ENCODE peak calls at places on chromosomes 7 and 10, in five cellular contexts. One of them, this sample, is unnamed.
A peak's percentile ranks its signal among the peaks of the same experiment; 100 is the strongest.

GRCh38 chr7:157276731-157277562 is 59.9 kb upstream of the DNAJB6 start:
- DNase-seq in NCI-H774: no peak
- DNase-seq in body of pancreas: no peak
- DNase-seq in GM04504: no peak
- DNase-seq in CD4-positive, alpha-beta T cell: no peak
- DNase-seq in this sample: peak; percentile 45

GRCh38 chr7:142671506-142671905 is 77.8 kb upstream of the PRSS1 start:
- DNase-seq in CD4-positive, alpha-beta T cell: no peak
- DNase-seq in NCI-H774: no peak
- DNase-seq in GM04504: no peak
- DNase-seq in body of pancreas: no peak
- DNase-seq in this sample: no peak

GRCh38 chr10:58335306-58336005 is 650 bp downstream of the UBE2D1 start:
- DNase-seq in body of pancreas: peak; percentile 36
- DNase-seq in NCI-H774: no peak
- DNase-seq in GM04504: no peak
- DNase-seq in CD4-positive, alpha-beta T cell: no peak
- DNase-seq in this sample: peak; percentile 60

GRCh38 chr7:33421384-33421783 is 292.0 kb downstream of the BBS9 start:
- DNase-seq in body of pancreas: no peak
- DNase-seq in GM04504: no peak
- DNase-seq in CD4-positive, alpha-beta T cell: no peak
- DNase-seq in NCI-H774: no peak
- DNase-seq in this sample: peak; percentile 8

GRCh38 chr10:62772186-62772950 is 32.2 kb upstream of the ADO start:
- DNase-seq in CD4-positive, alpha-beta T cell: no peak
- DNase-seq in body of pancreas: no peak
- DNase-seq in NCI-H774: no peak
- DNase-seq in GM04504: no peak
- DNase-seq in this sample: peak; percentile 37

GRCh38 chr10:52216852-52217251 is 97.2 kb upstream of the DKK1 start:
- DNase-seq in body of pancreas: no peak
- DNase-seq in CD4-positive, alpha-beta T cell: no peak
- DNase-seq in GM04504: peak; percentile 70
- DNase-seq in NCI-H774: no peak
- DNase-seq in this sample: peak; percentile 92

GRCh38 chr7:128352138-128352537 is 8.4 kb upstream of the RBM28 start:
- DNase-seq in NCI-H774: no peak
- DNase-seq in body of pancreas: peak; percentile 62
- DNase-seq in GM04504: no peak
- DNase-seq in CD4-positive, alpha-beta T cell: peak; percentile 38
- DNase-seq in this sample: peak; percentile 88

GRCh38 chr10:101145750-101146391 is 14.8 kb downstream of the TLX1 start:
- DNase-seq in GM04504: no peak
- DNase-seq in body of pancreas: no peak
- DNase-seq in NCI-H774: no peak
- DNase-seq in CD4-positive, alpha-beta T cell: no peak
- DNase-seq in this sample: no peak

GRCh38 chr7:142334806-142335205 is 76.9 kb upstream of the PRSS58 start:
- DNase-seq in GM04504: no peak
- DNase-seq in body of pancreas: no peak
- DNase-seq in NCI-H774: no peak
- DNase-seq in CD4-positive, alpha-beta T cell: no peak
- DNase-seq in this sample: no peak

GRCh38 chr10:11824825-11825224 is 1.7 kb downstream of the PROSER2 start:
- DNase-seq in CD4-positive, alpha-beta T cell: no peak
- DNase-seq in NCI-H774: no peak
- DNase-seq in body of pancreas: peak; percentile 24
- DNase-seq in GM04504: no peak
- DNase-seq in this sample: no peak

GRCh38 chr7:156811706-156812105 is 81.3 kb downstream of the LMBR1 start:
- DNase-seq in NCI-H774: no peak
- DNase-seq in GM04504: no peak
- DNase-seq in CD4-positive, alpha-beta T cell: no peak
- DNase-seq in body of pancreas: no peak
- DNase-seq in this sample: no peak

GRCh38 chr7:132103718-132104117 is 472.6 kb downstream of the PLXNA4 start:
- DNase-seq in GM04504: no peak
- DNase-seq in CD4-positive, alpha-beta T cell: no peak
- DNase-seq in NCI-H774: no peak
- DNase-seq in body of pancreas: no peak
- DNase-seq in this sample: no peak

GRCh38 chr7:82840061-82840460 is 322.6 kb downstream of the PCLO start:
- DNase-seq in GM04504: no peak
- DNase-seq in CD4-positive, alpha-beta T cell: no peak
- DNase-seq in NCI-H774: no peak
- DNase-seq in body of pancreas: no peak
- DNase-seq in this sample: no peak

GRCh38 chr7:138001529-138002095 is at the start of gene CREB3L2:
- DNase-seq in CD4-positive, alpha-beta T cell: peak; percentile 65
- DNase-seq in GM04504: no peak
- DNase-seq in NCI-H774: peak; percentile 43
- DNase-seq in body of pancreas: peak; percentile 64
- DNase-seq in this sample: peak; percentile 88

GRCh38 chr7:28618383-28618782 is 206.1 kb downstream of the CREB5 start:
- DNase-seq in body of pancreas: no peak
- DNase-seq in GM04504: no peak
- DNase-seq in CD4-positive, alpha-beta T cell: no peak
- DNase-seq in NCI-H774: no peak
- DNase-seq in this sample: no peak

GRCh38 chr7:73811760-73812168 is 19.0 kb upstream of the CLDN4 start:
- DNase-seq in GM04504: peak; percentile 32
- DNase-seq in body of pancreas: peak; percentile 86
- DNase-seq in NCI-H774: peak; percentile 72
- DNase-seq in CD4-positive, alpha-beta T cell: peak; percentile 62
- DNase-seq in this sample: peak; percentile 80

GRCh38 chr7:5423272-5423843 is at the start of gene TNRC18:
- DNase-seq in NCI-H774: no peak
- DNase-seq in CD4-positive, alpha-beta T cell: no peak
- DNase-seq in GM04504: no peak
- DNase-seq in body of pancreas: peak; percentile 48
- DNase-seq in this sample: no peak

GRCh38 chr7:155653773-155654172 is 9.3 kb downstream of the RBM33 start:
- DNase-seq in NCI-H774: no peak
- DNase-seq in GM04504: peak; percentile 44
- DNase-seq in body of pancreas: no peak
- DNase-seq in CD4-positive, alpha-beta T cell: no peak
- DNase-seq in this sample: no peak

GRCh38 chr7:48144291-48144768 is 26.9 kb upstream of the ABCA13 start:
- DNase-seq in CD4-positive, alpha-beta T cell: no peak
- DNase-seq in body of pancreas: peak; percentile 25
- DNase-seq in GM04504: no peak
- DNase-seq in NCI-H774: peak; percentile 5
- DNase-seq in this sample: no peak

GRCh38 chr7:105387621-105388372 is 924 bp downstream of the SRPK2 start:
- DNase-seq in GM04504: peak; percentile 22
- DNase-seq in body of pancreas: peak; percentile 62
- DNase-seq in CD4-positive, alpha-beta T cell: peak; percentile 56
- DNase-seq in NCI-H774: peak; percentile 27
- DNase-seq in this sample: peak; percentile 84

GRCh38 chr7:100545636-100546128 is 6.7 kb downstream of the AGFG2 start:
- DNase-seq in NCI-H774: peak; percentile 5
- DNase-seq in CD4-positive, alpha-beta T cell: no peak
- DNase-seq in body of pancreas: peak; percentile 50
- DNase-seq in GM04504: peak; percentile 44
- DNase-seq in this sample: peak; percentile 71

GRCh38 chr10:6176691-6177231 is 26.0 kb upstream of the PFKFB3 start:
- DNase-seq in GM04504: no peak
- DNase-seq in CD4-positive, alpha-beta T cell: no peak
- DNase-seq in NCI-H774: no peak
- DNase-seq in body of pancreas: no peak
- DNase-seq in this sample: peak; percentile 32

GRCh38 chr10:78756604-78757442 is 311.9 kb upstream of the ZMIZ1 start:
- DNase-seq in NCI-H774: no peak
- DNase-seq in GM04504: peak; percentile 97
- DNase-seq in CD4-positive, alpha-beta T cell: no peak
- DNase-seq in body of pancreas: peak; percentile 33
- DNase-seq in this sample: peak; percentile 62

GRCh38 chr10:85850736-85851135 is 515.9 kb downstream of the GRID1 start:
- DNase-seq in NCI-H774: no peak
- DNase-seq in GM04504: no peak
- DNase-seq in body of pancreas: no peak
- DNase-seq in CD4-positive, alpha-beta T cell: no peak
- DNase-seq in this sample: no peak

GRCh38 chr7:22561356-22561755 is 61.4 kb upstream of the STEAP1B start:
- DNase-seq in body of pancreas: peak; percentile 70
- DNase-seq in GM04504: peak; percentile 97
- DNase-seq in CD4-positive, alpha-beta T cell: no peak
- DNase-seq in NCI-H774: no peak
- DNase-seq in this sample: peak; percentile 89

GRCh38 chr10:113480081-113480360 is 72.8 kb upstream of the HABP2 start:
- DNase-seq in NCI-H774: no peak
- DNase-seq in body of pancreas: no peak
- DNase-seq in CD4-positive, alpha-beta T cell: no peak
- DNase-seq in GM04504: no peak
- DNase-seq in this sample: no peak

GRCh38 chr7:28802450-28802849 is 155.7 kb downstream of the TRIL start:
- DNase-seq in NCI-H774: no peak
- DNase-seq in body of pancreas: no peak
- DNase-seq in CD4-positive, alpha-beta T cell: no peak
- DNase-seq in GM04504: no peak
- DNase-seq in this sample: no peak

GRCh38 chr10:74875966-74876365 is 49.6 kb downstream of the KAT6B start:
- DNase-seq in GM04504: no peak
- DNase-seq in body of pancreas: no peak
- DNase-seq in NCI-H774: peak; percentile 63
- DNase-seq in CD4-positive, alpha-beta T cell: no peak
- DNase-seq in this sample: no peak

GRCh38 chr7:11203688-11204087 is 230.0 kb downstream of the PHF14 start:
- DNase-seq in NCI-H774: no peak
- DNase-seq in GM04504: no peak
- DNase-seq in body of pancreas: no peak
- DNase-seq in CD4-positive, alpha-beta T cell: no peak
- DNase-seq in this sample: peak; percentile 59

GRCh38 chr10:50988792-50989191 is 85.5 kb upstream of the PRKG1 start:
- DNase-seq in CD4-positive, alpha-beta T cell: no peak
- DNase-seq in body of pancreas: no peak
- DNase-seq in NCI-H774: no peak
- DNase-seq in GM04504: no peak
- DNase-seq in this sample: peak; percentile 52

GRCh38 chr7:7103343-7104313 is 78.7 kb upstream of the C1GALT1 start:
- DNase-seq in GM04504: peak; percentile 38
- DNase-seq in NCI-H774: peak; percentile 58
- DNase-seq in body of pancreas: no peak
- DNase-seq in CD4-positive, alpha-beta T cell: no peak
- DNase-seq in this sample: peak; percentile 63

GRCh38 chr10:20797290-20797689 is 99.8 kb downstream of the NEBL start:
- DNase-seq in GM04504: no peak
- DNase-seq in CD4-positive, alpha-beta T cell: no peak
- DNase-seq in body of pancreas: no peak
- DNase-seq in NCI-H774: no peak
- DNase-seq in this sample: no peak

GRCh38 chr7:44761207-44762161 is 12.8 kb downstream of the ZMIZ2 start:
- DNase-seq in NCI-H774: no peak
- DNase-seq in GM04504: no peak
- DNase-seq in body of pancreas: no peak
- DNase-seq in CD4-positive, alpha-beta T cell: no peak
- DNase-seq in this sample: no peak

GRCh38 chr10:31083765-31084184 is 52.1 kb upstream of the ZNF438 start:
- DNase-seq in body of pancreas: peak; percentile 24
- DNase-seq in CD4-positive, alpha-beta T cell: peak; percentile 48
- DNase-seq in GM04504: peak; percentile 28
- DNase-seq in NCI-H774: peak; percentile 27
- DNase-seq in this sample: peak; percentile 68